ENCODE peak calls at places on chromosomes 13 and 19, in seven cellular contexts. O is cardiac muscle cell; W is stimulated activated naive CD4-positive, alpha-beta T cell treated with Interleukin-2 at 50 U/mL for 16 hours; N is CD4-positive, CD25-positive, alpha-beta regulatory T cell; Q is naive thymus-derived CD8-positive, alpha-beta T cell; T is NCI-H1694 treated with DMSO at 0.1 percent for 48 hours; L is HEK293T. D is an unnamed sample.

GRCh38 chr19:19750842-19751790 is 18.2 kb upstream of the ZNF14 start:
- DNase-seq in O (no peak), W (no peak), N (no peak), Q (no peak), T (no peak), L (peak; percentile 4), D (no peak)

GRCh38 chr19:42467437-42467760 is 24.7 kb upstream of the CXCL17 start:
- DNase-seq in O (no peak), W (no peak), N (no peak), Q (no peak), T (no peak), L (no peak), D (no peak)

GRCh38 chr13:102779426-102780159 is 6.0 kb upstream of the TEX30 start:
- DNase-seq in O (peak; percentile 40), W (peak; percentile 29), N (peak; percentile 50), Q (no peak), T (no peak), L (no peak), D (no peak)

GRCh38 chr19:38252935-38253691 is 3.1 kb downstream of the PPP1R14A start:
- DNase-seq in O (no peak), W (no peak), N (no peak), Q (no peak), T (peak; percentile 85), L (no peak), D (no peak)

GRCh38 chr19:17424743-17425365 is 5.0 kb downstream of the MVB12A start:
- DNase-seq in O (peak; percentile 71), W (no peak), N (no peak), Q (no peak), T (peak; percentile 8), L (peak; percentile 76), D (peak; percentile 70)

GRCh38 chr13:93554514-93554913 is 327.9 kb downstream of the GPC6 start:
- DNase-seq in O (no peak), W (no peak), N (no peak), Q (no peak), T (no peak), L (no peak), D (no peak)

GRCh38 chr19:20038358-20039202 is 725 bp downstream of the ZNF682 start:
- DNase-seq in O (no peak), W (no peak), N (no peak), Q (peak; percentile 18), T (no peak), L (no peak), D (no peak)

GRCh38 chr13:97879646-97880297 is 73.7 kb upstream of the IPO5 start:
- DNase-seq in O (peak; percentile 84), W (no peak), N (no peak), Q (no peak), T (no peak), L (no peak), D (no peak)

GRCh38 chr13:99335603-99336002 is 28.4 kb upstream of the GPR183 start:
- DNase-seq in O (no peak), W (no peak), N (no peak), Q (no peak), T (no peak), L (no peak), D (no peak)

GRCh38 chr19:48203227-48203793 is 32.8 kb downstream of the ZSWIM9 start:
- DNase-seq in O (no peak), W (no peak), N (peak; percentile 28), Q (no peak), T (peak; percentile 57), L (no peak), D (no peak)

GRCh38 chr13:102707465-102707864 is 12.6 kb upstream of the METTL21C start:
- DNase-seq in O (peak; percentile 92), W (no peak), N (no peak), Q (no peak), T (peak; percentile 61), L (no peak), D (no peak)

GRCh38 chr13:72101768-72102400 is 234.9 kb upstream of the DACH1 start:
- DNase-seq in O (no peak), W (no peak), N (no peak), Q (no peak), T (no peak), L (no peak), D (no peak)

GRCh38 chr13:63840551-63841421 is 2425.1 kb upstream of the PCDH20 start:
- DNase-seq in O (no peak), W (no peak), N (no peak), Q (no peak), T (no peak), L (no peak), D (no peak)

GRCh38 chr19:30968210-30968609 is 381.0 kb downstream of the TSHZ3 start:
- DNase-seq in O (no peak), W (no peak), N (no peak), Q (no peak), T (no peak), L (peak; percentile 34), D (no peak)

GRCh38 chr19:50772408-50773311 is 2.4 kb downstream of the GPR32 start:
- DNase-seq in O (peak; percentile 20), W (no peak), N (peak; percentile 39), Q (no peak), T (no peak), L (no peak), D (no peak)

D was measured in testis.